ENCODE peak calls at places on chromosomes 1 and 21, in four cellular contexts. H, F, O and N are unnamed samples.

GRCh38 chr1:33057095-33057494 is 20.4 kb upstream of the AK2 start:
- DNase-seq in H (no peak), F (no peak), O (no peak), N (no peak)

GRCh38 chr1:109931189-109931672 is 20.6 kb downstream of the CSF1 start:
- DNase-seq in H (peak), F (peak), O (peak), N (peak)

GRCh38 chr1:109261006-109261405 is 11.7 kb downstream of the CELSR2 start:
- DNase-seq in H (no peak), F (no peak), O (no peak), N (no peak)

GRCh38 chr1:67704351-67704750 is 19.4 kb downstream of the GADD45A start:
- DNase-seq in H (no peak), F (no peak), O (no peak), N (no peak)

GRCh38 chr1:198811436-198811835 is 172.6 kb downstream of the PTPRC start:
- DNase-seq in H (no peak), F (no peak), O (no peak), N (no peak)

GRCh38 chr1:32178380-32179192 is 889 bp upstream of the TXLNA start:
- DNase-seq in H (no peak), F (peak), O (no peak), N (no peak)

GRCh38 chr1:54302951-54303843 is 103.0 kb downstream of the SSBP3 start:
- DNase-seq in H (no peak), F (no peak), O (no peak), N (no peak)

GRCh38 chr1:30484668-30485067 is 238.7 kb downstream of the MATN1 start:
- DNase-seq in H (peak), F (peak), O (no peak), N (no peak)

GRCh38 chr1:65209005-65209885 is 61.2 kb downstream of the AK4 start:
- DNase-seq in H (no peak), F (no peak), O (no peak), N (no peak)

GRCh38 chr1:38962113-38962512 is 20.5 kb upstream of the RHBDL2 start:
- DNase-seq in H (no peak), F (no peak), O (no peak), N (no peak)

GRCh38 chr1:24932284-24932683 is 2.2 kb upstream of the RUNX3 start:
- DNase-seq in H (no peak), F (no peak), O (no peak), N (no peak)

GRCh38 chr1:15573477-15573876 is 11.4 kb downstream of the AGMAT start:
- DNase-seq in H (peak), F (no peak), O (no peak), N (no peak)

GRCh38 chr1:225933072-225933471 is 7.9 kb downstream of the LEFTY2 start:
- DNase-seq in H (no peak), F (no peak), O (no peak), N (no peak)

GRCh38 chr1:93615201-93616150 is 66.2 kb downstream of the BCAR3 start:
- DNase-seq in H (no peak), F (peak), O (peak), N (peak)

GRCh38 chr1:41414716-41415306 is 53.6 kb downstream of the FOXO6 start:
- DNase-seq in H (no peak), F (no peak), O (no peak), N (no peak)

GRCh38 chr1:87077959-87078673 is 163.7 kb downstream of the HS2ST1 start:
- DNase-seq in H (no peak), F (no peak), O (no peak), N (no peak)

GRCh38 chr1:52264530-52265115 is 101.4 kb downstream of the CC2D1B start:
- DNase-seq in H (no peak), F (no peak), O (no peak), N (no peak)

GRCh38 chr1:31483012-31483946 is 70.3 kb downstream of the SERINC2 start:
- DNase-seq in H (no peak), F (peak), O (no peak), N (no peak)

GRCh38 chr1:207868252-207868768 is 42.6 kb downstream of the CD34 start:
- DNase-seq in H (peak), F (peak), O (no peak), N (peak)

GRCh38 chr1:117120774-117121588 is 568 bp downstream of the TRIM45 start:
- DNase-seq in H (no peak), F (no peak), O (no peak), N (no peak)

GRCh38 chr1:77830946-77831345 is 51.5 kb downstream of the MIGA1 start:
- DNase-seq in H (no peak), F (no peak), O (no peak), N (no peak)

GRCh38 chr1:71548398-71548797 is 467.6 kb upstream of the ZRANB2 start:
- DNase-seq in H (no peak), F (no peak), O (no peak), N (no peak)

GRCh38 chr1:7581754-7582264 is 189.3 kb upstream of the VAMP3 start:
- DNase-seq in H (peak), F (peak), O (no peak), N (no peak)

GRCh38 chr1:6912507-6912906 is 127.3 kb downstream of the CAMTA1 start:
- DNase-seq in H (no peak), F (no peak), O (no peak), N (no peak)

GRCh38 chr1:108357802-108358201 is 92.3 kb upstream of the NBPF6 start:
- DNase-seq in H (no peak), F (no peak), O (no peak), N (no peak)

GRCh38 chr1:152143147-152143845 is 15.7 kb downstream of the RPTN start:
- DNase-seq in H (no peak), F (no peak), O (no peak), N (no peak)

GRCh38 chr21:41065539-41065938 is 102.4 kb upstream of the BACE2 start:
- DNase-seq in H (no peak), F (no peak), O (no peak), N (no peak)

GRCh38 chr1:41361028-41361494 is at the start of gene FOXO6:
- DNase-seq in H (peak), F (peak), O (peak), N (peak)

GRCh38 chr1:19377812-19378718 is 65.9 kb downstream of the SLC66A1 start:
- DNase-seq in H (no peak), F (no peak), O (no peak), N (no peak)

GRCh38 chr1:156889802-156890585 is 3.5 kb upstream of the PEAR1 start:
- DNase-seq in H (peak), F (peak), O (peak), N (no peak)

GRCh38 chr21:38806942-38807284 is 1.2 kb downstream of the ETS2 start:
- DNase-seq in H (no peak), F (no peak), O (no peak), N (no peak)

GRCh38 chr21:38809170-38809878 is 3.6 kb downstream of the ETS2 start:
- DNase-seq in H (no peak), F (no peak), O (peak), N (peak)

GRCh38 chr21:38806153-38806941 is 618 bp downstream of the ETS2 start:
- DNase-seq in H (peak), F (peak), O (no peak), N (peak)

GRCh38 chr21:38807481-38807880 is 1.8 kb downstream of the ETS2 start:
- DNase-seq in H (no peak), F (no peak), O (no peak), N (no peak)

GRCh38 chr21:38807987-38808386 is 2.3 kb downstream of the ETS2 start:
- DNase-seq in H (no peak), F (no peak), O (no peak), N (no peak)
- H3K4me3 ChIP-seq in H (peak), F (peak), O (peak), N (peak)

GRCh38 chr1:181099152-181100014 is 10.9 kb downstream of the IER5 start:
- DNase-seq in H (no peak), F (no peak), O (no peak), N (no peak)
- H3K27ac ChIP-seq in H (no peak), F (no peak), O (peak), N (no peak)

GRCh38 chr1:43976890-43977289 is 2.1 kb upstream of the B4GALT2 start:
- DNase-seq in H (no peak), F (no peak), O (no peak), N (no peak)

GRCh38 chr1:43978551-43979260 is at the start of gene B4GALT2:
- DNase-seq in H (peak), F (no peak), O (no peak), N (no peak)

GRCh38 chr1:43978264-43978550 is 803 bp upstream of the B4GALT2 start:
- DNase-seq in H (no peak), F (no peak), O (no peak), N (no peak)

GRCh38 chr1:43979261-43979527 is 184 bp downstream of the B4GALT2 start:
- DNase-seq in H (no peak), F (no peak), O (no peak), N (no peak)

DNA sequence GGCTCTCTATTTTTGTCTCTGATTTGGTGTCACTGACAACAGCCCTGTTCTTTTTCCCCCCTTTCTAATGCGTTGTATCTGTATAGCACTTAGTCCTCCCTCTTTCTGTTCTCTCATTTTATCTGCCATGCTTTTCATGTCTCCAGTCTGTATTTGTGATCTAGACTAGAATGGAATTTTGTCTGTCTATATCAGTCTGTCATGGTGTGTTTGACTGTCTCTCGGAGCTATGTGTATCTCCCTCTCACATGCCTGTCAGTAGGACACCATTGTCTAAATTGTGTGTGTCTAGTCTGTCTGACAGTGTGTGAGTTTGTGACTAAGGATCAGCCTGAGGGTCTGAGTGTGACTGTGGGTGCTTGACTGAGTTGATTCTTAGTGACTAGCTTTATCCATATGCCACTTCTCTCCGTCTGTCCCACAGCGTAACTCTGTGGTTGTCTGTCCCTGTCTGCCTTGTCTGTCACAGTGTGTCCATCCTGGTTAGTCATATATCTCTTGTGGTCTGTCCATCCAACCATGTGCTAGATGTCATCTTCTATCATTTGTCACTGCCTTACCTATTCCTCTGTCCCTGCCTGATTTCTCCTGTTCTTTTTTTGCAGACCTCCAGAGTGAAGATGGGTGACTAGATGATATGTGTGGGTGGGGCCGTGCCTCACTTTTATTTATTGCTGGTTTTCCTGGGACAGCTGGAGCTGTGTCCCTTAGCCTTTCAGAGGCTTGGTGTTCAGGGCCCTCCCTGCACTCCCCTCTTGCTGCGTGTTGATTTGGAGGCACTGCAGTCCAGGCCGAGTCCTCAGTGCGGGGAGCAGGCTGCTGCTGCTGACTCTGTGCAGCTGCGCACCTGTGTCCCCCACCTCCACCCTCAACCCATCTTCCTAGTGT is 1.4 kb upstream of the B4GALT2 start:
- DNase-seq in H (no peak), F (no peak), O (no peak), N (no peak)
- H3K4me3 ChIP-seq in H (no peak), F (no peak), O (no peak), N (no peak)

DNA sequence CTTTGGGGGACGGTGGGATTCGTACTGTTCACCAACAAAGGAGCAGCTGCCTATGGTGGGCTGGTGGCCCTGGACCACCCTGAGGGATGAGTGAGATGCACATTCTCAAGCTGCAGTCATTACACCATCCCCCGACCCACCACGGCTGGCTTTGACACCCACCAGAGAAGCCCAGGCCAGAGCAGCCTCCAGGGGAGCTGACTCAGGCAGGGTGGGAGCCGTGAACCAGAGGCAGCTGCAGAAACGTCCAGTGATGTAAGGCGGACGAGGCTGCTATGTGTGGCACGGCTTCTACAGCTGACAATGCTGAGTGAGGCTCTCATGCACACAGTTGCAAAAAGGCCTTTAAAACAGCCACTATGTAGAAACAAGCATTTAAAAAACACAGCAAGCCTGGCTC is 40.1 kb downstream of the CHAF1B start:
- DNase-seq in H (peak), F (no peak), O (no peak), N (no peak)
- H3K27ac ChIP-seq in H (no peak), F (no peak), O (no peak), N (no peak)